ENCODE peak calls at places on chromosomes 2 and 18, in nine cellular contexts. One of them, this sample, is unnamed. For H3K9me3, the result is how much of the 10 kb centered on the place peaks cover.

GRCh38 chr2:160109939-160110673 is 47.7 kb upstream of the PLA2R1 start:
- DNase-seq in body of pancreas: peak
- DNase-seq in aorta: peak
- DNase-seq in GM23248: peak
- DNase-seq in ovary: peak
- DNase-seq in CD8-positive, alpha-beta T cell: no peak
- DNase-seq in endodermal cell: peak
- DNase-seq in A549: peak
- DNase-seq in breast epithelium: peak
- DNase-seq in this sample: peak

GRCh38 chr2:230330206-230330605 is 3.2 kb downstream of the SP140L start:
- DNase-seq in aorta: no peak
- DNase-seq in endodermal cell: no peak
- DNase-seq in GM23248: no peak
- DNase-seq in CD8-positive, alpha-beta T cell: no peak
- DNase-seq in A549: no peak
- DNase-seq in ovary: no peak
- DNase-seq in body of pancreas: no peak
- DNase-seq in breast epithelium: no peak
- DNase-seq in this sample: no peak

GRCh38 chr2:196899976-196900375 is 26.5 kb downstream of the PGAP1 start:
- DNase-seq in aorta: no peak
- DNase-seq in breast epithelium: no peak
- DNase-seq in GM23248: no peak
- DNase-seq in ovary: no peak
- DNase-seq in endodermal cell: no peak
- DNase-seq in A549: no peak
- DNase-seq in body of pancreas: no peak
- DNase-seq in CD8-positive, alpha-beta T cell: no peak
- DNase-seq in this sample: no peak

GRCh38 chr2:38959938-38960608 is 70.4 kb downstream of the ARHGEF33 start:
- DNase-seq in GM23248: peak
- DNase-seq in aorta: peak
- DNase-seq in endodermal cell: peak
- DNase-seq in CD8-positive, alpha-beta T cell: peak
- DNase-seq in ovary: peak
- DNase-seq in body of pancreas: peak
- DNase-seq in breast epithelium: peak
- DNase-seq in A549: no peak
- DNase-seq in this sample: no peak

GRCh38 chr18:35389095-35389618 is 12.0 kb upstream of the ZNF396 start:
- DNase-seq in A549: no peak
- DNase-seq in CD8-positive, alpha-beta T cell: no peak
- DNase-seq in body of pancreas: no peak
- DNase-seq in GM23248: peak
- DNase-seq in aorta: no peak
- DNase-seq in breast epithelium: no peak
- DNase-seq in endodermal cell: no peak
- DNase-seq in ovary: no peak
- DNase-seq in this sample: no peak

GRCh38 chr2:54572262-54572635 is 116.1 kb downstream of the SPTBN1 start:
- DNase-seq in CD8-positive, alpha-beta T cell: no peak
- DNase-seq in GM23248: peak
- DNase-seq in A549: peak
- DNase-seq in breast epithelium: no peak
- DNase-seq in body of pancreas: peak
- DNase-seq in aorta: no peak
- DNase-seq in ovary: no peak
- DNase-seq in endodermal cell: no peak
- DNase-seq in this sample: no peak

GRCh38 chr2:39492095-39492590 is 55.1 kb upstream of the MAP4K3 start:
- DNase-seq in breast epithelium: no peak
- DNase-seq in body of pancreas: peak
- DNase-seq in A549: peak
- DNase-seq in aorta: no peak
- DNase-seq in CD8-positive, alpha-beta T cell: no peak
- DNase-seq in ovary: no peak
- DNase-seq in GM23248: peak
- DNase-seq in endodermal cell: no peak
- DNase-seq in this sample: no peak

GRCh38 chr2:10188211-10188610 is 65.7 kb downstream of the RRM2 start:
- DNase-seq in aorta: no peak
- DNase-seq in body of pancreas: no peak
- DNase-seq in GM23248: peak
- DNase-seq in ovary: no peak
- DNase-seq in endodermal cell: peak
- DNase-seq in breast epithelium: no peak
- DNase-seq in A549: peak
- DNase-seq in CD8-positive, alpha-beta T cell: no peak
- DNase-seq in this sample: peak

GRCh38 chr2:232983669-232983991 is 29.4 kb downstream of the NGEF start:
- DNase-seq in ovary: no peak
- DNase-seq in GM23248: no peak
- DNase-seq in body of pancreas: no peak
- DNase-seq in breast epithelium: no peak
- DNase-seq in CD8-positive, alpha-beta T cell: no peak
- DNase-seq in endodermal cell: no peak
- DNase-seq in aorta: no peak
- DNase-seq in A549: no peak
- DNase-seq in this sample: no peak

GRCh38 chr2:48749820-48750739 is 5.4 kb downstream of the LHCGR start:
- DNase-seq in breast epithelium: no peak
- DNase-seq in endodermal cell: no peak
- DNase-seq in ovary: no peak
- DNase-seq in body of pancreas: no peak
- DNase-seq in A549: no peak
- DNase-seq in GM23248: no peak
- DNase-seq in CD8-positive, alpha-beta T cell: no peak
- DNase-seq in aorta: no peak
- DNase-seq in this sample: no peak

GRCh38 chr2:1739961-1740713 is 4.2 kb downstream of the PXDN start:
- DNase-seq in endodermal cell: peak
- DNase-seq in breast epithelium: no peak
- DNase-seq in A549: no peak
- DNase-seq in GM23248: no peak
- DNase-seq in aorta: peak
- DNase-seq in ovary: no peak
- DNase-seq in CD8-positive, alpha-beta T cell: no peak
- DNase-seq in body of pancreas: no peak
- DNase-seq in this sample: peak

GRCh38 chr2:73716518-73717250 is 20.5 kb downstream of the TPRKB start:
- DNase-seq in ovary: peak
- DNase-seq in body of pancreas: peak
- DNase-seq in A549: peak
- DNase-seq in endodermal cell: no peak
- DNase-seq in breast epithelium: no peak
- DNase-seq in aorta: no peak
- DNase-seq in CD8-positive, alpha-beta T cell: no peak
- DNase-seq in GM23248: no peak
- DNase-seq in this sample: no peak

GRCh38 chr2:101900375-101900774 is 91.4 kb upstream of the IL1R2 start:
- DNase-seq in aorta: no peak
- DNase-seq in endodermal cell: no peak
- DNase-seq in ovary: no peak
- DNase-seq in A549: no peak
- DNase-seq in CD8-positive, alpha-beta T cell: no peak
- DNase-seq in breast epithelium: no peak
- DNase-seq in body of pancreas: no peak
- DNase-seq in GM23248: no peak
- DNase-seq in this sample: no peak

GRCh38 chr18:36296591-36297418 is 708 bp upstream of the FHOD3 start:
- DNase-seq in aorta: peak
- DNase-seq in breast epithelium: peak
- DNase-seq in endodermal cell: peak
- DNase-seq in GM23248: peak
- DNase-seq in body of pancreas: peak
- DNase-seq in ovary: peak
- DNase-seq in CD8-positive, alpha-beta T cell: no peak
- DNase-seq in A549: peak
- DNase-seq in this sample: peak

GRCh38 chr2:233459426-233459825 is 105.1 kb downstream of the DGKD start:
- DNase-seq in aorta: no peak
- DNase-seq in GM23248: no peak
- DNase-seq in CD8-positive, alpha-beta T cell: no peak
- DNase-seq in ovary: no peak
- DNase-seq in endodermal cell: no peak
- DNase-seq in breast epithelium: no peak
- DNase-seq in A549: no peak
- DNase-seq in body of pancreas: no peak
- DNase-seq in this sample: no peak

GRCh38 chr2:26344581-26345283 is 1.2 kb upstream of the SELENOI start:
- DNase-seq in CD8-positive, alpha-beta T cell: no peak
- DNase-seq in breast epithelium: peak
- DNase-seq in endodermal cell: peak
- DNase-seq in aorta: no peak
- DNase-seq in A549: peak
- DNase-seq in body of pancreas: peak
- DNase-seq in GM23248: peak
- DNase-seq in ovary: peak
- DNase-seq in this sample: peak

GRCh38 chr2:174158003-174158402 is 90.3 kb downstream of the OLA1 start:
- DNase-seq in body of pancreas: peak
- DNase-seq in ovary: no peak
- DNase-seq in aorta: no peak
- DNase-seq in endodermal cell: peak
- DNase-seq in A549: peak
- DNase-seq in CD8-positive, alpha-beta T cell: no peak
- DNase-seq in GM23248: peak
- DNase-seq in breast epithelium: no peak
- DNase-seq in this sample: peak

GRCh38 chr2:169038338-169038757 is 7.2 kb upstream of the ABCB11 start:
- DNase-seq in GM23248: peak
- DNase-seq in body of pancreas: no peak
- DNase-seq in aorta: no peak
- DNase-seq in breast epithelium: no peak
- DNase-seq in CD8-positive, alpha-beta T cell: no peak
- DNase-seq in ovary: no peak
- DNase-seq in A549: peak
- DNase-seq in endodermal cell: no peak
- DNase-seq in this sample: no peak

GRCh38 chr2:31578316-31578715 is 2.4 kb downstream of the SRD5A2 start:
- DNase-seq in A549: no peak
- DNase-seq in endodermal cell: no peak
- DNase-seq in aorta: no peak
- DNase-seq in CD8-positive, alpha-beta T cell: no peak
- DNase-seq in body of pancreas: no peak
- DNase-seq in GM23248: no peak
- DNase-seq in ovary: no peak
- DNase-seq in breast epithelium: no peak
- DNase-seq in this sample: no peak

GRCh38 chr18:22841840-22842239 is 91.3 kb upstream of the RBBP8 start:
- DNase-seq in A549: no peak
- DNase-seq in aorta: no peak
- DNase-seq in body of pancreas: no peak
- DNase-seq in endodermal cell: no peak
- DNase-seq in CD8-positive, alpha-beta T cell: no peak
- DNase-seq in breast epithelium: peak
- DNase-seq in GM23248: peak
- DNase-seq in ovary: no peak
- DNase-seq in this sample: no peak

GRCh38 chr2:144643537-144644336 is 123.8 kb upstream of the ZEB2 start:
- DNase-seq in breast epithelium: no peak
- DNase-seq in A549: no peak
- DNase-seq in ovary: no peak
- DNase-seq in aorta: no peak
- DNase-seq in CD8-positive, alpha-beta T cell: no peak
- DNase-seq in GM23248: no peak
- DNase-seq in body of pancreas: no peak
- DNase-seq in endodermal cell: no peak
- DNase-seq in this sample: no peak

GRCh38 chr18:67742954-67743353 is 226.4 kb upstream of the DSEL start:
- DNase-seq in A549: no peak
- DNase-seq in breast epithelium: no peak
- DNase-seq in ovary: no peak
- DNase-seq in aorta: no peak
- DNase-seq in endodermal cell: no peak
- DNase-seq in CD8-positive, alpha-beta T cell: no peak
- DNase-seq in GM23248: no peak
- DNase-seq in body of pancreas: no peak
- DNase-seq in this sample: no peak

GRCh38 chr2:240520143-240520973 is 37.4 kb downstream of the ANKMY1 start:
- DNase-seq in body of pancreas: no peak
- DNase-seq in breast epithelium: no peak
- DNase-seq in GM23248: peak
- DNase-seq in CD8-positive, alpha-beta T cell: no peak
- DNase-seq in endodermal cell: peak
- DNase-seq in A549: no peak
- DNase-seq in ovary: no peak
- DNase-seq in aorta: peak
- DNase-seq in this sample: no peak
- H3K9me3 ChIP-seq in body of pancreas: under half
- H3K9me3 ChIP-seq in breast epithelium: under half
- H3K9me3 ChIP-seq in GM23248: under half
- H3K9me3 ChIP-seq in CD8-positive, alpha-beta T cell: under half
- H3K9me3 ChIP-seq in endodermal cell: under half
- H3K9me3 ChIP-seq in A549: under half
- H3K9me3 ChIP-seq in ovary: under half
- H3K9me3 ChIP-seq in aorta: under half
- H3K9me3 ChIP-seq in this sample: under half

GRCh38 chr2:82792316-82792715 is 1666.8 kb downstream of the SUCLG1 start:
- DNase-seq in CD8-positive, alpha-beta T cell: no peak
- DNase-seq in ovary: no peak
- DNase-seq in body of pancreas: no peak
- DNase-seq in GM23248: no peak
- DNase-seq in endodermal cell: no peak
- DNase-seq in aorta: no peak
- DNase-seq in A549: no peak
- DNase-seq in breast epithelium: no peak
- DNase-seq in this sample: no peak
- H3K9me3 ChIP-seq in CD8-positive, alpha-beta T cell: under half
- H3K9me3 ChIP-seq in ovary: under half
- H3K9me3 ChIP-seq in body of pancreas: under half
- H3K9me3 ChIP-seq in GM23248: under half
- H3K9me3 ChIP-seq in endodermal cell: under half
- H3K9me3 ChIP-seq in aorta: under half
- H3K9me3 ChIP-seq in A549: under half
- H3K9me3 ChIP-seq in breast epithelium: under half
- H3K9me3 ChIP-seq in this sample: under half

GRCh38 chr2:228540976-228541375 is 359.5 kb upstream of the SPHKAP start:
- DNase-seq in ovary: no peak
- DNase-seq in A549: no peak
- DNase-seq in breast epithelium: no peak
- DNase-seq in endodermal cell: no peak
- DNase-seq in aorta: no peak
- DNase-seq in GM23248: no peak
- DNase-seq in CD8-positive, alpha-beta T cell: no peak
- DNase-seq in body of pancreas: no peak
- DNase-seq in this sample: no peak
- H3K9me3 ChIP-seq in ovary: under half
- H3K9me3 ChIP-seq in A549: under half
- H3K9me3 ChIP-seq in breast epithelium: under half
- H3K9me3 ChIP-seq in endodermal cell: under half
- H3K9me3 ChIP-seq in aorta: under half
- H3K9me3 ChIP-seq in GM23248: under half
- H3K9me3 ChIP-seq in CD8-positive, alpha-beta T cell: under half
- H3K9me3 ChIP-seq in body of pancreas: under half
- H3K9me3 ChIP-seq in this sample: under half

DNA sequence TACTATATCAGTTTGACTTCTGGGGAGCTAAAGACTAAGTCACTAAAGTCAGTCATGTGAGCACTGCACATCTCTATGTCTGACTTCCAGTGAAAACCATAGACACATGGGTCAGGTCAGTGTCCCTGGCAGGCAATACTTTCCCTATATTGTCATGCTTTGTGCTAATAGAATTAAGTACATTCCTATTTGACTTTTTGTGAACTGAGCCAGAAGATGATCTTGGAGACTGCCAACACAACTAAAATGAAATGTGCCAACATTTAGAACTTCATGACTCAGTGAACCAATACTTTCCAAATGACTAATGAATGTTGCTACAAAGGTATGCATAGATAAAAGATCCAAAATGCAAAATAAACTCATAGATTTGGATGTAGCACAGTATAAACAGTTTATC is 820.8 kb upstream of the FAM98A start:
- DNase-seq in aorta: no peak
- DNase-seq in ovary: no peak
- DNase-seq in GM23248: peak
- DNase-seq in A549: no peak
- DNase-seq in body of pancreas: no peak
- DNase-seq in endodermal cell: no peak
- DNase-seq in breast epithelium: no peak
- DNase-seq in CD8-positive, alpha-beta T cell: no peak
- DNase-seq in this sample: no peak
- H3K9me3 ChIP-seq in aorta: under half
- H3K9me3 ChIP-seq in ovary: under half
- H3K9me3 ChIP-seq in GM23248: under half
- H3K9me3 ChIP-seq in A549: under half
- H3K9me3 ChIP-seq in body of pancreas: under half
- H3K9me3 ChIP-seq in endodermal cell: half or more
- H3K9me3 ChIP-seq in breast epithelium: under half
- H3K9me3 ChIP-seq in CD8-positive, alpha-beta T cell: under half
- H3K9me3 ChIP-seq in this sample: under half